ENCODE peak calls at places on chromosomes 5 and 9, in ten cellular contexts. One of them, this sample, is unnamed.

GRCh38 chr5:128904815-128905214 is 60.5 kb upstream of the SLC27A6 start:
- DNase-seq in iPS DF 6.9: no peak
- DNase-seq in mesothelial cell of epicardium: no peak
- DNase-seq in activated CD4-positive, alpha-beta T cell treated with anti-CD3 and anti-CD28 coated beads, Interleukin-2, amount 50 U/mL, for 1 hour: no peak
- DNase-seq in frontal cortex: no peak
- DNase-seq in neural progenitor cell: peak
- DNase-seq in dorsolateral prefrontal cortex: no peak
- DNase-seq in left lung: no peak
- DNase-seq in GF-D8: no peak
- DNase-seq in A549: no peak
- DNase-seq in this sample: no peak

GRCh38 chr5:172707285-172708182 is 63.5 kb downstream of the DUSP1 start:
- DNase-seq in neural progenitor cell: peak
- DNase-seq in GF-D8: peak
- DNase-seq in frontal cortex: no peak
- DNase-seq in mesothelial cell of epicardium: no peak
- DNase-seq in dorsolateral prefrontal cortex: peak
- DNase-seq in iPS DF 6.9: no peak
- DNase-seq in left lung: no peak
- DNase-seq in activated CD4-positive, alpha-beta T cell treated with anti-CD3 and anti-CD28 coated beads, Interleukin-2, amount 50 U/mL, for 1 hour: no peak
- DNase-seq in A549: peak
- DNase-seq in this sample: no peak

GRCh38 chr9:6620796-6621195 is 24.7 kb downstream of the GLDC start:
- DNase-seq in dorsolateral prefrontal cortex: no peak
- DNase-seq in frontal cortex: no peak
- DNase-seq in iPS DF 6.9: no peak
- DNase-seq in A549: no peak
- DNase-seq in mesothelial cell of epicardium: no peak
- DNase-seq in GF-D8: no peak
- DNase-seq in left lung: no peak
- DNase-seq in neural progenitor cell: no peak
- DNase-seq in activated CD4-positive, alpha-beta T cell treated with anti-CD3 and anti-CD28 coated beads, Interleukin-2, amount 50 U/mL, for 1 hour: no peak
- DNase-seq in this sample: no peak

GRCh38 chr5:178346607-178347334 is 114.2 kb upstream of the PHYKPL start:
- DNase-seq in A549: no peak
- DNase-seq in GF-D8: no peak
- DNase-seq in dorsolateral prefrontal cortex: no peak
- DNase-seq in iPS DF 6.9: no peak
- DNase-seq in mesothelial cell of epicardium: no peak
- DNase-seq in activated CD4-positive, alpha-beta T cell treated with anti-CD3 and anti-CD28 coated beads, Interleukin-2, amount 50 U/mL, for 1 hour: no peak
- DNase-seq in frontal cortex: peak
- DNase-seq in left lung: peak
- DNase-seq in neural progenitor cell: no peak
- DNase-seq in this sample: no peak

GRCh38 chr9:32395483-32396216 is 11.2 kb downstream of the ACO1 start:
- DNase-seq in GF-D8: no peak
- DNase-seq in mesothelial cell of epicardium: no peak
- DNase-seq in neural progenitor cell: no peak
- DNase-seq in frontal cortex: no peak
- DNase-seq in iPS DF 6.9: no peak
- DNase-seq in dorsolateral prefrontal cortex: no peak
- DNase-seq in left lung: peak
- DNase-seq in A549: peak
- DNase-seq in activated CD4-positive, alpha-beta T cell treated with anti-CD3 and anti-CD28 coated beads, Interleukin-2, amount 50 U/mL, for 1 hour: no peak
- DNase-seq in this sample: no peak

GRCh38 chr5:167576928-167577327 is 714.5 kb upstream of the WWC1 start:
- DNase-seq in left lung: no peak
- DNase-seq in mesothelial cell of epicardium: no peak
- DNase-seq in frontal cortex: no peak
- DNase-seq in A549: no peak
- DNase-seq in neural progenitor cell: no peak
- DNase-seq in dorsolateral prefrontal cortex: no peak
- DNase-seq in activated CD4-positive, alpha-beta T cell treated with anti-CD3 and anti-CD28 coated beads, Interleukin-2, amount 50 U/mL, for 1 hour: no peak
- DNase-seq in GF-D8: no peak
- DNase-seq in iPS DF 6.9: no peak
- DNase-seq in this sample: no peak

GRCh38 chr5:135233477-135233876 is 165.6 kb downstream of the MACROH2A1 start:
- DNase-seq in activated CD4-positive, alpha-beta T cell treated with anti-CD3 and anti-CD28 coated beads, Interleukin-2, amount 50 U/mL, for 1 hour: no peak
- DNase-seq in iPS DF 6.9: no peak
- DNase-seq in A549: no peak
- DNase-seq in frontal cortex: no peak
- DNase-seq in left lung: no peak
- DNase-seq in GF-D8: no peak
- DNase-seq in mesothelial cell of epicardium: no peak
- DNase-seq in neural progenitor cell: no peak
- DNase-seq in dorsolateral prefrontal cortex: no peak
- DNase-seq in this sample: no peak

GRCh38 chr9:28050046-28050445 is 476.8 kb upstream of the C9orf72 start:
- DNase-seq in A549: no peak
- DNase-seq in iPS DF 6.9: no peak
- DNase-seq in neural progenitor cell: no peak
- DNase-seq in dorsolateral prefrontal cortex: no peak
- DNase-seq in activated CD4-positive, alpha-beta T cell treated with anti-CD3 and anti-CD28 coated beads, Interleukin-2, amount 50 U/mL, for 1 hour: no peak
- DNase-seq in frontal cortex: no peak
- DNase-seq in GF-D8: no peak
- DNase-seq in mesothelial cell of epicardium: no peak
- DNase-seq in left lung: no peak
- DNase-seq in this sample: no peak

GRCh38 chr9:124000161-124000783 is 11.3 kb upstream of the LHX2 start:
- DNase-seq in A549: peak
- DNase-seq in neural progenitor cell: peak
- DNase-seq in activated CD4-positive, alpha-beta T cell treated with anti-CD3 and anti-CD28 coated beads, Interleukin-2, amount 50 U/mL, for 1 hour: no peak
- DNase-seq in GF-D8: no peak
- DNase-seq in iPS DF 6.9: no peak
- DNase-seq in frontal cortex: peak
- DNase-seq in dorsolateral prefrontal cortex: no peak
- DNase-seq in mesothelial cell of epicardium: no peak
- DNase-seq in left lung: no peak
- DNase-seq in this sample: no peak

GRCh38 chr5:108588323-108588722 is 159.4 kb upstream of the FER start:
- DNase-seq in activated CD4-positive, alpha-beta T cell treated with anti-CD3 and anti-CD28 coated beads, Interleukin-2, amount 50 U/mL, for 1 hour: no peak
- DNase-seq in left lung: no peak
- DNase-seq in mesothelial cell of epicardium: no peak
- DNase-seq in iPS DF 6.9: no peak
- DNase-seq in neural progenitor cell: no peak
- DNase-seq in A549: no peak
- DNase-seq in GF-D8: no peak
- DNase-seq in dorsolateral prefrontal cortex: no peak
- DNase-seq in frontal cortex: no peak
- DNase-seq in this sample: no peak

GRCh38 chr5:141570655-141571054 is 48.1 kb downstream of the DIAPH1 start:
- DNase-seq in iPS DF 6.9: no peak
- DNase-seq in left lung: no peak
- DNase-seq in GF-D8: peak
- DNase-seq in frontal cortex: no peak
- DNase-seq in mesothelial cell of epicardium: no peak
- DNase-seq in neural progenitor cell: no peak
- DNase-seq in A549: no peak
- DNase-seq in activated CD4-positive, alpha-beta T cell treated with anti-CD3 and anti-CD28 coated beads, Interleukin-2, amount 50 U/mL, for 1 hour: no peak
- DNase-seq in dorsolateral prefrontal cortex: no peak
- DNase-seq in this sample: no peak

GRCh38 chr9:8486095-8486494 is 686.5 kb upstream of the DMAC1 start:
- DNase-seq in mesothelial cell of epicardium: no peak
- DNase-seq in activated CD4-positive, alpha-beta T cell treated with anti-CD3 and anti-CD28 coated beads, Interleukin-2, amount 50 U/mL, for 1 hour: no peak
- DNase-seq in left lung: no peak
- DNase-seq in GF-D8: no peak
- DNase-seq in iPS DF 6.9: peak
- DNase-seq in A549: no peak
- DNase-seq in dorsolateral prefrontal cortex: no peak
- DNase-seq in frontal cortex: no peak
- DNase-seq in neural progenitor cell: peak
- DNase-seq in this sample: no peak

GRCh38 chr5:154371687-154372086 is 74.1 kb upstream of the SAP30L start:
- DNase-seq in dorsolateral prefrontal cortex: no peak
- DNase-seq in activated CD4-positive, alpha-beta T cell treated with anti-CD3 and anti-CD28 coated beads, Interleukin-2, amount 50 U/mL, for 1 hour: no peak
- DNase-seq in mesothelial cell of epicardium: no peak
- DNase-seq in GF-D8: no peak
- DNase-seq in iPS DF 6.9: no peak
- DNase-seq in frontal cortex: no peak
- DNase-seq in A549: no peak
- DNase-seq in neural progenitor cell: no peak
- DNase-seq in left lung: no peak
- DNase-seq in this sample: no peak

GRCh38 chr9:129580211-129580915 is 40.5 kb downstream of the C9orf50 start:
- DNase-seq in left lung: no peak
- DNase-seq in iPS DF 6.9: no peak
- DNase-seq in frontal cortex: no peak
- DNase-seq in A549: no peak
- DNase-seq in GF-D8: no peak
- DNase-seq in activated CD4-positive, alpha-beta T cell treated with anti-CD3 and anti-CD28 coated beads, Interleukin-2, amount 50 U/mL, for 1 hour: no peak
- DNase-seq in neural progenitor cell: no peak
- DNase-seq in dorsolateral prefrontal cortex: no peak
- DNase-seq in mesothelial cell of epicardium: no peak
- DNase-seq in this sample: no peak

GRCh38 chr5:1153428-1153827 is 41.6 kb upstream of the SLC12A7 start:
- DNase-seq in A549: no peak
- DNase-seq in dorsolateral prefrontal cortex: no peak
- DNase-seq in iPS DF 6.9: no peak
- DNase-seq in mesothelial cell of epicardium: no peak
- DNase-seq in left lung: no peak
- DNase-seq in activated CD4-positive, alpha-beta T cell treated with anti-CD3 and anti-CD28 coated beads, Interleukin-2, amount 50 U/mL, for 1 hour: no peak
- DNase-seq in neural progenitor cell: no peak
- DNase-seq in GF-D8: no peak
- DNase-seq in frontal cortex: no peak
- DNase-seq in this sample: no peak

GRCh38 chr5:65127181-65127901 is 354.4 kb downstream of the ADAMTS6 start:
- DNase-seq in iPS DF 6.9: no peak
- DNase-seq in neural progenitor cell: no peak
- DNase-seq in left lung: no peak
- DNase-seq in frontal cortex: no peak
- DNase-seq in GF-D8: no peak
- DNase-seq in A549: no peak
- DNase-seq in activated CD4-positive, alpha-beta T cell treated with anti-CD3 and anti-CD28 coated beads, Interleukin-2, amount 50 U/mL, for 1 hour: no peak
- DNase-seq in mesothelial cell of epicardium: no peak
- DNase-seq in dorsolateral prefrontal cortex: no peak
- DNase-seq in this sample: no peak

GRCh38 chr9:83992407-83992806 is 11.8 kb downstream of the RMI1 start:
- DNase-seq in frontal cortex: no peak
- DNase-seq in left lung: no peak
- DNase-seq in neural progenitor cell: no peak
- DNase-seq in A549: no peak
- DNase-seq in dorsolateral prefrontal cortex: no peak
- DNase-seq in mesothelial cell of epicardium: no peak
- DNase-seq in iPS DF 6.9: no peak
- DNase-seq in GF-D8: no peak
- DNase-seq in activated CD4-positive, alpha-beta T cell treated with anti-CD3 and anti-CD28 coated beads, Interleukin-2, amount 50 U/mL, for 1 hour: no peak
- DNase-seq in this sample: no peak

GRCh38 chr9:18256574-18256973 is 217.4 kb upstream of the ADAMTSL1 start:
- DNase-seq in mesothelial cell of epicardium: no peak
- DNase-seq in frontal cortex: no peak
- DNase-seq in dorsolateral prefrontal cortex: no peak
- DNase-seq in neural progenitor cell: no peak
- DNase-seq in GF-D8: no peak
- DNase-seq in A549: no peak
- DNase-seq in left lung: no peak
- DNase-seq in activated CD4-positive, alpha-beta T cell treated with anti-CD3 and anti-CD28 coated beads, Interleukin-2, amount 50 U/mL, for 1 hour: no peak
- DNase-seq in iPS DF 6.9: no peak
- DNase-seq in this sample: no peak

GRCh38 chr5:99929806-99930135 is 605.4 kb upstream of the FAM174A start:
- DNase-seq in frontal cortex: no peak
- DNase-seq in mesothelial cell of epicardium: no peak
- DNase-seq in A549: no peak
- DNase-seq in iPS DF 6.9: no peak
- DNase-seq in dorsolateral prefrontal cortex: no peak
- DNase-seq in left lung: no peak
- DNase-seq in GF-D8: no peak
- DNase-seq in activated CD4-positive, alpha-beta T cell treated with anti-CD3 and anti-CD28 coated beads, Interleukin-2, amount 50 U/mL, for 1 hour: no peak
- DNase-seq in neural progenitor cell: no peak
- DNase-seq in this sample: no peak

GRCh38 chr5:103582364-103582763 is 19.8 kb upstream of the NUDT12 start:
- DNase-seq in dorsolateral prefrontal cortex: no peak
- DNase-seq in A549: no peak
- DNase-seq in neural progenitor cell: peak
- DNase-seq in left lung: no peak
- DNase-seq in iPS DF 6.9: no peak
- DNase-seq in frontal cortex: peak
- DNase-seq in mesothelial cell of epicardium: no peak
- DNase-seq in activated CD4-positive, alpha-beta T cell treated with anti-CD3 and anti-CD28 coated beads, Interleukin-2, amount 50 U/mL, for 1 hour: no peak
- DNase-seq in GF-D8: no peak
- DNase-seq in this sample: no peak

GRCh38 chr5:94218374-94218773 is 400.0 kb downstream of the KIAA0825 start:
- DNase-seq in mesothelial cell of epicardium: no peak
- DNase-seq in A549: no peak
- DNase-seq in GF-D8: no peak
- DNase-seq in activated CD4-positive, alpha-beta T cell treated with anti-CD3 and anti-CD28 coated beads, Interleukin-2, amount 50 U/mL, for 1 hour: no peak
- DNase-seq in iPS DF 6.9: no peak
- DNase-seq in dorsolateral prefrontal cortex: no peak
- DNase-seq in neural progenitor cell: no peak
- DNase-seq in frontal cortex: no peak
- DNase-seq in left lung: no peak
- DNase-seq in this sample: no peak

GRCh38 chr5:136020383-136021015 is 8.3 kb upstream of the TGFBI start:
- DNase-seq in mesothelial cell of epicardium: no peak
- DNase-seq in neural progenitor cell: no peak
- DNase-seq in A549: peak
- DNase-seq in left lung: peak
- DNase-seq in activated CD4-positive, alpha-beta T cell treated with anti-CD3 and anti-CD28 coated beads, Interleukin-2, amount 50 U/mL, for 1 hour: no peak
- DNase-seq in GF-D8: no peak
- DNase-seq in frontal cortex: no peak
- DNase-seq in dorsolateral prefrontal cortex: no peak
- DNase-seq in iPS DF 6.9: no peak
- DNase-seq in this sample: peak

GRCh38 chr5:140348104-140348503 is 1.7 kb upstream of the HBEGF start:
- DNase-seq in mesothelial cell of epicardium: no peak
- DNase-seq in neural progenitor cell: no peak
- DNase-seq in dorsolateral prefrontal cortex: no peak
- DNase-seq in iPS DF 6.9: no peak
- DNase-seq in frontal cortex: no peak
- DNase-seq in activated CD4-positive, alpha-beta T cell treated with anti-CD3 and anti-CD28 coated beads, Interleukin-2, amount 50 U/mL, for 1 hour: no peak
- DNase-seq in GF-D8: no peak
- DNase-seq in A549: no peak
- DNase-seq in left lung: no peak
- DNase-seq in this sample: no peak

GRCh38 chr9:89522261-89522978 is 24.5 kb upstream of the SEMA4D start:
- DNase-seq in A549: no peak
- DNase-seq in left lung: peak
- DNase-seq in dorsolateral prefrontal cortex: no peak
- DNase-seq in iPS DF 6.9: no peak
- DNase-seq in GF-D8: peak
- DNase-seq in frontal cortex: no peak
- DNase-seq in neural progenitor cell: no peak
- DNase-seq in mesothelial cell of epicardium: no peak
- DNase-seq in activated CD4-positive, alpha-beta T cell treated with anti-CD3 and anti-CD28 coated beads, Interleukin-2, amount 50 U/mL, for 1 hour: peak
- DNase-seq in this sample: no peak

GRCh38 chr5:163261647-163262269 is 175.6 kb upstream of the CCNG1 start:
- DNase-seq in mesothelial cell of epicardium: no peak
- DNase-seq in dorsolateral prefrontal cortex: no peak
- DNase-seq in GF-D8: peak
- DNase-seq in neural progenitor cell: no peak
- DNase-seq in frontal cortex: no peak
- DNase-seq in A549: no peak
- DNase-seq in iPS DF 6.9: no peak
- DNase-seq in left lung: no peak
- DNase-seq in activated CD4-positive, alpha-beta T cell treated with anti-CD3 and anti-CD28 coated beads, Interleukin-2, amount 50 U/mL, for 1 hour: no peak
- DNase-seq in this sample: no peak